ENCODE peak calls at places on chromosomes 13 and 19, in nine cellular contexts. E is brain microvascular endothelial cell, K is IMR-90, O is astrocyte, D is mesenchymal stem cell, F is SK-N-SH, Y is psoas muscle, N is spleen, H is thyroid gland. I is an unnamed sample.

GRCh38 chr13:39777527-39778061 is 122.1 kb downstream of the COG6 start:
- DNase-seq in E (peak; percentile 88), K (peak; percentile 90), O (peak; percentile 95), D (peak; percentile 96), F (no peak), Y (no peak), N (no peak), H (no peak), I (no peak)

GRCh38 chr19:28494466-28494865 is 718.5 kb downstream of the UQCRFS1 start:
- DNase-seq in E (no peak), K (no peak), O (no peak), D (no peak), F (no peak), Y (no peak), N (peak; percentile 20), H (no peak), I (no peak)

GRCh38 chr13:35727881-35728280 is 251.4 kb upstream of the MAB21L1 start:
- DNase-seq in E (no peak), K (no peak), O (no peak), D (no peak), F (no peak), Y (no peak), N (no peak), H (no peak), I (no peak)

GRCh38 chr13:95724252-95724651 is 47.3 kb downstream of the DNAJC3 start:
- DNase-seq in E (no peak), K (peak; percentile 37), O (no peak), D (peak; percentile 16), F (no peak), Y (no peak), N (no peak), H (no peak), I (no peak)

GRCh38 chr19:7869453-7869909 is 4.7 kb downstream of the PRR36 start:
- DNase-seq in E (no peak), K (peak; percentile 28), O (no peak), D (peak; percentile 61), F (peak; percentile 84), Y (peak; percentile 49), N (peak; percentile 93), H (peak; percentile 51), I (no peak)

GRCh38 chr13:49341517-49341916 is 93.8 kb downstream of the CDADC1 start:
- DNase-seq in E (no peak), K (no peak), O (no peak), D (no peak), F (no peak), Y (no peak), N (no peak), H (no peak), I (no peak)

GRCh38 chr19:43562698-43563241 is 12.6 kb downstream of the XRCC1 start:
- DNase-seq in E (peak; percentile 75), K (peak; percentile 76), O (peak; percentile 89), D (peak; percentile 88), F (no peak), Y (peak; percentile 77), N (peak; percentile 96), H (peak; percentile 39), I (no peak)

GRCh38 chr13:27943951-27944350 is 24.2 kb downstream of the PDX1 start:
- DNase-seq in E (no peak), K (no peak), O (no peak), D (no peak), F (no peak), Y (no peak), N (no peak), H (no peak), I (no peak)

GRCh38 chr13:34243396-34243795 is 425.4 kb downstream of the RFC3 start:
- DNase-seq in E (no peak), K (no peak), O (no peak), D (no peak), F (no peak), Y (no peak), N (no peak), H (no peak), I (no peak)

GRCh38 chr19:58218899-58219298 is 9.8 kb upstream of the ZNF544 start:
- DNase-seq in E (no peak), K (no peak), O (no peak), D (no peak), F (peak; percentile 41), Y (no peak), N (no peak), H (no peak), I (no peak)

GRCh38 chr19:10292789-10293636 is 3.3 kb downstream of the ICAM5 start:
- DNase-seq in E (no peak), K (no peak), O (no peak), D (no peak), F (no peak), Y (no peak), N (no peak), H (peak; percentile 50), I (no peak)

GRCh38 chr19:18229474-18229873 is 3.2 kb upstream of the PDE4C start:
- DNase-seq in E (no peak), K (no peak), O (no peak), D (no peak), F (no peak), Y (no peak), N (no peak), H (no peak), I (no peak)

GRCh38 chr19:18939922-18940775 is 868 bp downstream of the HOMER3 start:
- DNase-seq in E (no peak), K (peak; percentile 46), O (peak; percentile 26), D (peak; percentile 60), F (peak; percentile 73), Y (peak; percentile 76), N (peak; percentile 83), H (peak; percentile 62), I (no peak)

GRCh38 chr19:41924151-41925145 is 3.8 kb downstream of the ERFL start:
- DNase-seq in E (no peak), K (no peak), O (no peak), D (no peak), F (no peak), Y (no peak), N (no peak), H (no peak), I (no peak)

GRCh38 chr19:9342610-9343304 is 18.8 kb downstream of the ZNF559 start:
- DNase-seq in E (no peak), K (no peak), O (no peak), D (no peak), F (no peak), Y (no peak), N (no peak), H (no peak), I (no peak)

GRCh38 chr19:49912965-49913685 is 15.9 kb upstream of the ATF5 start:
- DNase-seq in E (no peak), K (peak; percentile 44), O (no peak), D (no peak), F (no peak), Y (no peak), N (no peak), H (peak; percentile 38), I (no peak)

GRCh38 chr19:17178291-17178690 is 36.9 kb upstream of the USE1 start:
- DNase-seq in E (no peak), K (no peak), O (no peak), D (no peak), F (no peak), Y (no peak), N (no peak), H (no peak), I (no peak)
- H3K36me3 ChIP-seq in E (peaks cover 70% of the 10 kb centered on the region), K (peaks cover 54% of the 10 kb centered on the region), O (peaks cover 21% of the 10 kb centered on the region), D (peaks cover 75% of the 10 kb centered on the region), F (peaks cover 10% of the 10 kb centered on the region), Y (peaks cover 39% of the 10 kb centered on the region), N (no peaks in the 10 kb centered on the region), H (peaks cover 8% of the 10 kb centered on the region), I (no peaks in the 10 kb centered on the region)

GRCh38 chr19:46659151-46660007 is 1.6 kb downstream of the DACT3 start:
- DNase-seq in E (no peak), K (no peak), O (no peak), D (peak; percentile 61), F (peak; percentile 71), Y (no peak), N (peak; percentile 82), H (peak; percentile 34), I (no peak)

GRCh38 chr19:46660008-46660517 is 919 bp downstream of the DACT3 start:
- DNase-seq in E (no peak), K (no peak), O (no peak), D (peak; percentile 65), F (peak; percentile 81), Y (no peak), N (peak; percentile 79), H (no peak), I (no peak)

GRCh38 chr19:46661020-46661731 is at the start of gene DACT3:
- DNase-seq in E (peak; percentile 100), K (peak; percentile 100), O (peak; percentile 98), D (peak; percentile 100), F (peak; percentile 96), Y (peak; percentile 100), N (peak; percentile 100), H (peak; percentile 100), I (peak; percentile 98)

GRCh38 chr19:46661735-46662592 is 982 bp upstream of the DACT3 start:
- DNase-seq in E (peak; percentile 88), K (peak; percentile 90), O (peak; percentile 74), D (peak; percentile 94), F (peak; percentile 76), Y (peak; percentile 84), N (peak; percentile 91), H (peak; percentile 84), I (no peak)

GRCh38 chr19:46660601-46661019 is 372 bp downstream of the DACT3 start:
- DNase-seq in E (no peak), K (no peak), O (no peak), D (no peak), F (peak; percentile 74), Y (peak; percentile 41), N (no peak), H (no peak), I (no peak)
- H3K27ac ChIP-seq in E (no peak overlapping the region), K (peak overlapping the region; percentile 39), O (no peak overlapping the region), D (no peak overlapping the region), F (peak overlapping the region; percentile 18), Y (peak overlapping the region; percentile 46), N (peak overlapping the region; percentile 71), H (peak overlapping the region; percentile 18), I (no peak overlapping the region)

GRCh38 chr13:25741796-25742195 is 310.0 kb downstream of the SHISA2 start:
- DNase-seq in E (no peak), K (no peak), O (no peak), D (no peak), F (no peak), Y (no peak), N (no peak), H (no peak), I (no peak)
- H3K27me3 ChIP-seq in E (no peaks in the 10 kb centered on the region), K (no peaks in the 10 kb centered on the region), O (no peaks in the 10 kb centered on the region), D (peaks cover 4% of the 10 kb centered on the region), F (no peaks in the 10 kb centered on the region), Y (no peaks in the 10 kb centered on the region), N (peaks cover 5% of the 10 kb centered on the region), H (no peaks in the 10 kb centered on the region), I (no peaks in the 10 kb centered on the region)

GRCh38 chr13:102651392-102651791 is 43.5 kb downstream of the METTL21C start:
- DNase-seq in E (no peak), K (peak; percentile 61), O (peak; percentile 18), D (peak; percentile 65), F (no peak), Y (no peak), N (no peak), H (no peak), I (no peak)
- H3K36me3 ChIP-seq in E (peaks cover 5% of the 10 kb centered on the region), K (peaks cover 27% of the 10 kb centered on the region), O (peaks cover 25% of the 10 kb centered on the region), D (peaks cover 15% of the 10 kb centered on the region), F (peaks cover 61% of the 10 kb centered on the region), Y (peaks cover 81% of the 10 kb centered on the region), N (no peaks in the 10 kb centered on the region), H (peaks cover 23% of the 10 kb centered on the region), I (no peaks in the 10 kb centered on the region)

I was measured in iPS DF 6.9.